ENCODE peak calls at places on chromosomes 5 and 9, in eight cellular contexts. O is psoas muscle, Y is mesenchymal stem cell, R is PC-3, H is neuronal stem cell, Z is NB4, P is adipocyte, G is A673. D is an unnamed sample.

GRCh38 chr9:91421987-91422765 is 1.5 kb downstream of the NFIL3 start:
- DNase-seq in O (no peak), Y (peak; percentile 67), R (no peak), H (peak; percentile 6), Z (no peak), P (peak; percentile 53), G (peak; percentile 25), D (peak; percentile 57)

GRCh38 chr9:125444956-125445506 is 183.4 kb downstream of the GAPVD1 start:
- DNase-seq in O (no peak), Y (no peak), R (no peak), H (no peak), Z (no peak), P (no peak), G (no peak), D (peak; percentile 9)

GRCh38 chr5:80935811-80936385 is 24.3 kb upstream of the RASGRF2 start:
- DNase-seq in O (no peak), Y (no peak), R (peak; percentile 18), H (no peak), Z (no peak), P (no peak), G (no peak), D (no peak)

GRCh38 chr9:127170652-127171051 is 48.2 kb upstream of the ANGPTL2 start:
- DNase-seq in O (no peak), Y (no peak), R (no peak), H (no peak), Z (peak; percentile 48), P (no peak), G (no peak), D (no peak)

GRCh38 chr5:173618927-173619519 is 2.6 kb upstream of the BOD1 start:
- DNase-seq in O (no peak), Y (peak; percentile 65), R (peak; percentile 87), H (peak; percentile 32), Z (peak; percentile 66), P (peak; percentile 86), G (peak; percentile 50), D (peak; percentile 73)

GRCh38 chr5:35461530-35461929 is 156.1 kb upstream of the SPEF2 start:
- DNase-seq in O (no peak), Y (no peak), R (no peak), H (no peak), Z (no peak), P (no peak), G (no peak), D (no peak)

GRCh38 chr9:136409557-136410455 is 608 bp downstream of the ENTR1 start:
- DNase-seq in O (no peak), Y (peak; percentile 65), R (peak; percentile 38), H (no peak), Z (peak; percentile 57), P (peak; percentile 61), G (peak; percentile 45), D (peak; percentile 60)

GRCh38 chr9:133371261-133371711 is 4.6 kb downstream of the SURF4 start:
- DNase-seq in O (no peak), Y (no peak), R (no peak), H (no peak), Z (peak; percentile 59), P (no peak), G (no peak), D (peak; percentile 58)

GRCh38 chr5:107026098-107026497 is 644.6 kb downstream of the EFNA5 start:
- DNase-seq in O (no peak), Y (no peak), R (no peak), H (no peak), Z (no peak), P (no peak), G (peak; percentile 46), D (no peak)

GRCh38 chr5:119655081-119655480 is 25.7 kb downstream of the FAM170A start:
- DNase-seq in O (no peak), Y (peak; percentile 59), R (peak; percentile 7), H (no peak), Z (peak; percentile 88), P (peak; percentile 43), G (no peak), D (peak; percentile 25)

GRCh38 chr5:158895573-158895972 is 204.1 kb downstream of the EBF1 start:
- DNase-seq in O (no peak), Y (peak; percentile 13), R (peak; percentile 2), H (no peak), Z (no peak), P (peak; percentile 62), G (no peak), D (peak; percentile 70)

GRCh38 chr5:150661086-150661485 is at the start of gene MYOZ3:
- DNase-seq in O (peak; percentile 92), Y (no peak), R (no peak), H (no peak), Z (no peak), P (no peak), G (no peak), D (no peak)

GRCh38 chr5:82499845-82500244 is 221.7 kb upstream of the RPS23 start:
- DNase-seq in O (no peak), Y (no peak), R (no peak), H (no peak), Z (no peak), P (no peak), G (no peak), D (no peak)

DNA sequence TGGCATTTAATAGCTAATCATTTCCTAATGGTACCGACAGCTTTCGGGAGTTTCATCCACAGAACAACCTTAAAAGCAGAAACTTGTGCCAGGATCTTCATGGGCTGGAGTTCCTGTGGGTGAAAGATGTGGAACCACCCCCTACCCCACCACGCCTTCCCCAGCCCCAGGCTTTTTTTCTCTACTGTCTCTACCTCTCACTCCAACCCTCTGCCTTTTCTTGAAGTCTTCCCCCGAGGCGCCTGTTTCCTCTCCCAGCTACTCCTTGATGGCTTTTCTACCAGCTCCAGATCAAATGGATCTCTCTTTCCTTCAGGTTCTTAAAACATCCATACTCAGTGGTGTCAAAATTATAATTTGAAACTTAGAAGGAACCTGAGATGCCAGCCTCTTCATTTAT is 319.6 kb downstream of the PIK3R1 start:
- DNase-seq in O (no peak), Y (no peak), R (no peak), H (no peak), Z (no peak), P (no peak), G (peak; percentile 73), D (no peak)
- H3K4me3 ChIP-seq in O (no peak overlapping the region), Y (no peak overlapping the region), R (no peak overlapping the region), H (no peak overlapping the region), Z (no peak overlapping the region), P (peak overlapping the region; percentile 31), G (peak overlapping the region; percentile 14), D (no peak overlapping the region)

GRCh38 chr9:131238402-131239021 is 37.8 kb downstream of the FAM78A start:
- DNase-seq in O (peak; percentile 68), Y (peak; percentile 53), R (no peak), H (peak; percentile 21), Z (no peak), P (peak; percentile 13), G (no peak), D (peak; percentile 44)
- H3K4me3 ChIP-seq in O (peak overlapping the region; percentile 15), Y (no peak overlapping the region), R (no peak overlapping the region), H (no peak overlapping the region), Z (no peak overlapping the region), P (no peak overlapping the region), G (no peak overlapping the region), D (no peak overlapping the region)

GRCh38 chr9:15295761-15296405 is 11.1 kb downstream of the TTC39B start:
- DNase-seq in O (no peak), Y (peak; percentile 88), R (no peak), H (no peak), Z (peak; percentile 47), P (peak; percentile 73), G (no peak), D (peak; percentile 70)

GRCh38 chr9:15304620-15305019 is 2.4 kb downstream of the TTC39B start:
- DNase-seq in O (no peak), Y (no peak), R (no peak), H (no peak), Z (no peak), P (no peak), G (no peak), D (no peak)

GRCh38 chr9:15293727-15294405 is 13.2 kb downstream of the TTC39B start:
- DNase-seq in O (no peak), Y (peak; percentile 48), R (no peak), H (no peak), Z (no peak), P (no peak), G (no peak), D (peak; percentile 39)

GRCh38 chr9:15298362-15298761 is 8.7 kb downstream of the TTC39B start:
- DNase-seq in O (no peak), Y (no peak), R (no peak), H (no peak), Z (no peak), P (no peak), G (no peak), D (no peak)

GRCh38 chr9:15299374-15299939 is 7.6 kb downstream of the TTC39B start:
- DNase-seq in O (no peak), Y (no peak), R (no peak), H (no peak), Z (no peak), P (no peak), G (no peak), D (no peak)
- H3K4me3 ChIP-seq in O (no peak overlapping the region), Y (no peak overlapping the region), R (no peak overlapping the region), H (no peak overlapping the region), Z (no peak overlapping the region), P (no peak overlapping the region), G (no peak overlapping the region), D (no peak overlapping the region)

GRCh38 chr9:30771278-30771677 is 1613.2 kb upstream of the ACO1 start:
- DNase-seq in O (no peak), Y (no peak), R (no peak), H (no peak), Z (no peak), P (no peak), G (no peak), D (no peak)
- H3K4me3 ChIP-seq in O (no peak overlapping the region), Y (no peak overlapping the region), R (no peak overlapping the region), H (no peak overlapping the region), Z (no peak overlapping the region), P (no peak overlapping the region), G (no peak overlapping the region), D (no peak overlapping the region)

GRCh38 chr5:6539060-6539459 is 90.4 kb downstream of the UBE2QL1 start:
- DNase-seq in O (no peak), Y (no peak), R (no peak), H (no peak), Z (no peak), P (no peak), G (no peak), D (no peak)

GRCh38 chr5:6542421-6543345 is 90.2 kb downstream of the NSUN2 start:
- DNase-seq in O (no peak), Y (no peak), R (no peak), H (no peak), Z (no peak), P (no peak), G (no peak), D (no peak)

GRCh38 chr5:6541256-6542013 is 91.4 kb downstream of the NSUN2 start:
- DNase-seq in O (no peak), Y (no peak), R (no peak), H (no peak), Z (no peak), P (no peak), G (no peak), D (no peak)

GRCh38 chr5:6543346-6543730 is 89.5 kb downstream of the NSUN2 start:
- DNase-seq in O (no peak), Y (no peak), R (no peak), H (no peak), Z (no peak), P (no peak), G (no peak), D (no peak)

GRCh38 chr5:6540111-6540830 is 91.6 kb downstream of the UBE2QL1 start:
- DNase-seq in O (no peak), Y (no peak), R (no peak), H (no peak), Z (no peak), P (peak; percentile 30), G (no peak), D (peak; percentile 3)
- H3K4me3 ChIP-seq in O (no peak overlapping the region), Y (no peak overlapping the region), R (no peak overlapping the region), H (no peak overlapping the region), Z (no peak overlapping the region), P (no peak overlapping the region), G (no peak overlapping the region), D (no peak overlapping the region)

GRCh38 chr5:139689631-139690384 is 41.7 kb downstream of the CXXC5 start:
- DNase-seq in O (no peak), Y (peak; percentile 31), R (peak; percentile 69), H (no peak), Z (peak; percentile 46), P (peak; percentile 73), G (peak; percentile 60), D (peak; percentile 65)
- H3K4me3 ChIP-seq in O (peak overlapping the region; percentile 12), Y (no peak overlapping the region), R (no peak overlapping the region), H (no peak overlapping the region), Z (no peak overlapping the region), P (no peak overlapping the region), G (no peak overlapping the region), D (no peak overlapping the region)

D was measured in choroid plexus epithelial cell.